ENCODE peak calls at places on chromosomes 2 and 18, in eight cellular contexts. One of them, this sample, is unnamed.
A peak's percentile ranks its signal among the peaks of the same experiment; 100 is the strongest.

GRCh38 chr18:27249933-27250332 is 64.8 kb upstream of the CHST9 start:
- DNase-seq in Ammon's horn: no peak
- DNase-seq in stimulated activated CD8-positive, alpha-beta memory T cell treated with anti-CD3 and anti-CD28 coated beads, Interleukin-4, amount 100 ng/mL, for 24 hours: no peak
- DNase-seq in GM20000: no peak
- DNase-seq in stimulated activated CD4-positive, alpha-beta T cell treated with anti-CD3 and anti-CD28 coated beads, Interleukin-4, amount 100 ng/mL, for 48 hours: no peak
- DNase-seq in Right ventricle myocardium superior: no peak
- DNase-seq in activated naive CD4-positive, alpha-beta T cell: no peak
- DNase-seq in stimulated activated naive B cell treated with anti-CD40 and anti-IgM and Interleukin-4, amounts not matched to agents 10 μg/mL and 1 μg/mL and 100 μg/mL, for 72 hours: no peak
- DNase-seq in this sample: no peak

GRCh38 chr2:140274891-140275290 is 1494.7 kb upstream of the NXPH2 start:
- DNase-seq in activated naive CD4-positive, alpha-beta T cell: no peak
- DNase-seq in Right ventricle myocardium superior: no peak
- DNase-seq in Ammon's horn: no peak
- DNase-seq in GM20000: no peak
- DNase-seq in stimulated activated naive B cell treated with anti-CD40 and anti-IgM and Interleukin-4, amounts not matched to agents 10 μg/mL and 1 μg/mL and 100 μg/mL, for 72 hours: no peak
- DNase-seq in stimulated activated CD8-positive, alpha-beta memory T cell treated with anti-CD3 and anti-CD28 coated beads, Interleukin-4, amount 100 ng/mL, for 24 hours: no peak
- DNase-seq in stimulated activated CD4-positive, alpha-beta T cell treated with anti-CD3 and anti-CD28 coated beads, Interleukin-4, amount 100 ng/mL, for 48 hours: no peak
- DNase-seq in this sample: no peak

GRCh38 chr2:144629937-144630336 is 110.0 kb upstream of the ZEB2 start:
- DNase-seq in stimulated activated naive B cell treated with anti-CD40 and anti-IgM and Interleukin-4, amounts not matched to agents 10 μg/mL and 1 μg/mL and 100 μg/mL, for 72 hours: no peak
- DNase-seq in Ammon's horn: no peak
- DNase-seq in activated naive CD4-positive, alpha-beta T cell: no peak
- DNase-seq in stimulated activated CD8-positive, alpha-beta memory T cell treated with anti-CD3 and anti-CD28 coated beads, Interleukin-4, amount 100 ng/mL, for 24 hours: no peak
- DNase-seq in GM20000: no peak
- DNase-seq in Right ventricle myocardium superior: no peak
- DNase-seq in stimulated activated CD4-positive, alpha-beta T cell treated with anti-CD3 and anti-CD28 coated beads, Interleukin-4, amount 100 ng/mL, for 48 hours: no peak
- DNase-seq in this sample: no peak

GRCh38 chr2:11069566-11070185 is 85.6 kb upstream of the SLC66A3 start:
- DNase-seq in stimulated activated CD8-positive, alpha-beta memory T cell treated with anti-CD3 and anti-CD28 coated beads, Interleukin-4, amount 100 ng/mL, for 24 hours: no peak
- DNase-seq in Ammon's horn: no peak
- DNase-seq in activated naive CD4-positive, alpha-beta T cell: no peak
- DNase-seq in Right ventricle myocardium superior: no peak
- DNase-seq in stimulated activated CD4-positive, alpha-beta T cell treated with anti-CD3 and anti-CD28 coated beads, Interleukin-4, amount 100 ng/mL, for 48 hours: no peak
- DNase-seq in GM20000: no peak
- DNase-seq in stimulated activated naive B cell treated with anti-CD40 and anti-IgM and Interleukin-4, amounts not matched to agents 10 μg/mL and 1 μg/mL and 100 μg/mL, for 72 hours: no peak
- DNase-seq in this sample: no peak

GRCh38 chr18:48917579-48918101 is 33.1 kb downstream of the SMAD7 start:
- DNase-seq in stimulated activated CD4-positive, alpha-beta T cell treated with anti-CD3 and anti-CD28 coated beads, Interleukin-4, amount 100 ng/mL, for 48 hours: no peak
- DNase-seq in Ammon's horn: no peak
- DNase-seq in stimulated activated CD8-positive, alpha-beta memory T cell treated with anti-CD3 and anti-CD28 coated beads, Interleukin-4, amount 100 ng/mL, for 24 hours: no peak
- DNase-seq in GM20000: no peak
- DNase-seq in stimulated activated naive B cell treated with anti-CD40 and anti-IgM and Interleukin-4, amounts not matched to agents 10 μg/mL and 1 μg/mL and 100 μg/mL, for 72 hours: no peak
- DNase-seq in Right ventricle myocardium superior: no peak
- DNase-seq in activated naive CD4-positive, alpha-beta T cell: no peak
- DNase-seq in this sample: no peak

GRCh38 chr2:12928197-12928596 is 211.5 kb downstream of the TRIB2 start:
- DNase-seq in Ammon's horn: no peak
- DNase-seq in stimulated activated naive B cell treated with anti-CD40 and anti-IgM and Interleukin-4, amounts not matched to agents 10 μg/mL and 1 μg/mL and 100 μg/mL, for 72 hours: no peak
- DNase-seq in Right ventricle myocardium superior: no peak
- DNase-seq in stimulated activated CD8-positive, alpha-beta memory T cell treated with anti-CD3 and anti-CD28 coated beads, Interleukin-4, amount 100 ng/mL, for 24 hours: no peak
- DNase-seq in activated naive CD4-positive, alpha-beta T cell: no peak
- DNase-seq in stimulated activated CD4-positive, alpha-beta T cell treated with anti-CD3 and anti-CD28 coated beads, Interleukin-4, amount 100 ng/mL, for 48 hours: peak; percentile 10
- DNase-seq in GM20000: no peak
- DNase-seq in this sample: no peak

GRCh38 chr2:18545384-18545783 is 15.1 kb downstream of the RDH14 start:
- DNase-seq in stimulated activated naive B cell treated with anti-CD40 and anti-IgM and Interleukin-4, amounts not matched to agents 10 μg/mL and 1 μg/mL and 100 μg/mL, for 72 hours: no peak
- DNase-seq in GM20000: no peak
- DNase-seq in stimulated activated CD4-positive, alpha-beta T cell treated with anti-CD3 and anti-CD28 coated beads, Interleukin-4, amount 100 ng/mL, for 48 hours: no peak
- DNase-seq in stimulated activated CD8-positive, alpha-beta memory T cell treated with anti-CD3 and anti-CD28 coated beads, Interleukin-4, amount 100 ng/mL, for 24 hours: no peak
- DNase-seq in activated naive CD4-positive, alpha-beta T cell: no peak
- DNase-seq in Right ventricle myocardium superior: no peak
- DNase-seq in Ammon's horn: no peak
- DNase-seq in this sample: no peak

GRCh38 chr18:62450175-62450545 is 72.7 kb upstream of the ZCCHC2 start:
- DNase-seq in GM20000: no peak
- DNase-seq in activated naive CD4-positive, alpha-beta T cell: no peak
- DNase-seq in Right ventricle myocardium superior: no peak
- DNase-seq in Ammon's horn: no peak
- DNase-seq in stimulated activated naive B cell treated with anti-CD40 and anti-IgM and Interleukin-4, amounts not matched to agents 10 μg/mL and 1 μg/mL and 100 μg/mL, for 72 hours: no peak
- DNase-seq in stimulated activated CD8-positive, alpha-beta memory T cell treated with anti-CD3 and anti-CD28 coated beads, Interleukin-4, amount 100 ng/mL, for 24 hours: no peak
- DNase-seq in stimulated activated CD4-positive, alpha-beta T cell treated with anti-CD3 and anti-CD28 coated beads, Interleukin-4, amount 100 ng/mL, for 48 hours: no peak
- DNase-seq in this sample: no peak

GRCh38 chr2:78063246-78064020 is 541.3 kb upstream of the LRRTM4 start:
- DNase-seq in stimulated activated CD4-positive, alpha-beta T cell treated with anti-CD3 and anti-CD28 coated beads, Interleukin-4, amount 100 ng/mL, for 48 hours: no peak
- DNase-seq in GM20000: no peak
- DNase-seq in stimulated activated naive B cell treated with anti-CD40 and anti-IgM and Interleukin-4, amounts not matched to agents 10 μg/mL and 1 μg/mL and 100 μg/mL, for 72 hours: no peak
- DNase-seq in stimulated activated CD8-positive, alpha-beta memory T cell treated with anti-CD3 and anti-CD28 coated beads, Interleukin-4, amount 100 ng/mL, for 24 hours: no peak
- DNase-seq in activated naive CD4-positive, alpha-beta T cell: no peak
- DNase-seq in Ammon's horn: no peak
- DNase-seq in Right ventricle myocardium superior: no peak
- DNase-seq in this sample: no peak

GRCh38 chr18:56770873-56771272 is 119.7 kb downstream of the WDR7 start:
- DNase-seq in stimulated activated naive B cell treated with anti-CD40 and anti-IgM and Interleukin-4, amounts not matched to agents 10 μg/mL and 1 μg/mL and 100 μg/mL, for 72 hours: no peak
- DNase-seq in activated naive CD4-positive, alpha-beta T cell: no peak
- DNase-seq in stimulated activated CD4-positive, alpha-beta T cell treated with anti-CD3 and anti-CD28 coated beads, Interleukin-4, amount 100 ng/mL, for 48 hours: no peak
- DNase-seq in Right ventricle myocardium superior: no peak
- DNase-seq in Ammon's horn: no peak
- DNase-seq in stimulated activated CD8-positive, alpha-beta memory T cell treated with anti-CD3 and anti-CD28 coated beads, Interleukin-4, amount 100 ng/mL, for 24 hours: no peak
- DNase-seq in GM20000: no peak
- DNase-seq in this sample: no peak

GRCh38 chr2:133952896-133953295 is 301.0 kb upstream of the MGAT5 start:
- DNase-seq in GM20000: no peak
- DNase-seq in Right ventricle myocardium superior: no peak
- DNase-seq in Ammon's horn: no peak
- DNase-seq in activated naive CD4-positive, alpha-beta T cell: no peak
- DNase-seq in stimulated activated naive B cell treated with anti-CD40 and anti-IgM and Interleukin-4, amounts not matched to agents 10 μg/mL and 1 μg/mL and 100 μg/mL, for 72 hours: no peak
- DNase-seq in stimulated activated CD8-positive, alpha-beta memory T cell treated with anti-CD3 and anti-CD28 coated beads, Interleukin-4, amount 100 ng/mL, for 24 hours: no peak
- DNase-seq in stimulated activated CD4-positive, alpha-beta T cell treated with anti-CD3 and anti-CD28 coated beads, Interleukin-4, amount 100 ng/mL, for 48 hours: no peak
- DNase-seq in this sample: no peak

GRCh38 chr2:32862269-32863055 is 84.3 kb upstream of the LTBP1 start:
- DNase-seq in Ammon's horn: no peak
- DNase-seq in GM20000: no peak
- DNase-seq in Right ventricle myocardium superior: no peak
- DNase-seq in stimulated activated CD4-positive, alpha-beta T cell treated with anti-CD3 and anti-CD28 coated beads, Interleukin-4, amount 100 ng/mL, for 48 hours: no peak
- DNase-seq in activated naive CD4-positive, alpha-beta T cell: no peak
- DNase-seq in stimulated activated naive B cell treated with anti-CD40 and anti-IgM and Interleukin-4, amounts not matched to agents 10 μg/mL and 1 μg/mL and 100 μg/mL, for 72 hours: no peak
- DNase-seq in stimulated activated CD8-positive, alpha-beta memory T cell treated with anti-CD3 and anti-CD28 coated beads, Interleukin-4, amount 100 ng/mL, for 24 hours: no peak
- DNase-seq in this sample: no peak

GRCh38 chr2:175309799-175310198 is 128.3 kb upstream of the ATP5MC3 start:
- DNase-seq in stimulated activated naive B cell treated with anti-CD40 and anti-IgM and Interleukin-4, amounts not matched to agents 10 μg/mL and 1 μg/mL and 100 μg/mL, for 72 hours: no peak
- DNase-seq in GM20000: peak; percentile 26
- DNase-seq in Ammon's horn: peak; percentile 16
- DNase-seq in stimulated activated CD8-positive, alpha-beta memory T cell treated with anti-CD3 and anti-CD28 coated beads, Interleukin-4, amount 100 ng/mL, for 24 hours: no peak
- DNase-seq in stimulated activated CD4-positive, alpha-beta T cell treated with anti-CD3 and anti-CD28 coated beads, Interleukin-4, amount 100 ng/mL, for 48 hours: no peak
- DNase-seq in Right ventricle myocardium superior: no peak
- DNase-seq in activated naive CD4-positive, alpha-beta T cell: no peak
- DNase-seq in this sample: no peak

GRCh38 chr2:15782009-15782751 is 158.2 kb upstream of the MYCN start:
- DNase-seq in activated naive CD4-positive, alpha-beta T cell: no peak
- DNase-seq in Ammon's horn: peak; percentile 28
- DNase-seq in GM20000: no peak
- DNase-seq in stimulated activated naive B cell treated with anti-CD40 and anti-IgM and Interleukin-4, amounts not matched to agents 10 μg/mL and 1 μg/mL and 100 μg/mL, for 72 hours: no peak
- DNase-seq in stimulated activated CD8-positive, alpha-beta memory T cell treated with anti-CD3 and anti-CD28 coated beads, Interleukin-4, amount 100 ng/mL, for 24 hours: no peak
- DNase-seq in stimulated activated CD4-positive, alpha-beta T cell treated with anti-CD3 and anti-CD28 coated beads, Interleukin-4, amount 100 ng/mL, for 48 hours: no peak
- DNase-seq in Right ventricle myocardium superior: no peak
- DNase-seq in this sample: no peak

GRCh38 chr2:151869296-151869695 is 41.1 kb upstream of the ARL5A start:
- DNase-seq in stimulated activated naive B cell treated with anti-CD40 and anti-IgM and Interleukin-4, amounts not matched to agents 10 μg/mL and 1 μg/mL and 100 μg/mL, for 72 hours: no peak
- DNase-seq in stimulated activated CD4-positive, alpha-beta T cell treated with anti-CD3 and anti-CD28 coated beads, Interleukin-4, amount 100 ng/mL, for 48 hours: no peak
- DNase-seq in GM20000: no peak
- DNase-seq in Ammon's horn: peak; percentile 69
- DNase-seq in stimulated activated CD8-positive, alpha-beta memory T cell treated with anti-CD3 and anti-CD28 coated beads, Interleukin-4, amount 100 ng/mL, for 24 hours: no peak
- DNase-seq in Right ventricle myocardium superior: no peak
- DNase-seq in activated naive CD4-positive, alpha-beta T cell: no peak
- DNase-seq in this sample: no peak

GRCh38 chr2:208370881-208371633 is 35.5 kb upstream of the PTH2R start:
- DNase-seq in GM20000: no peak
- DNase-seq in activated naive CD4-positive, alpha-beta T cell: no peak
- DNase-seq in stimulated activated CD8-positive, alpha-beta memory T cell treated with anti-CD3 and anti-CD28 coated beads, Interleukin-4, amount 100 ng/mL, for 24 hours: no peak
- DNase-seq in stimulated activated naive B cell treated with anti-CD40 and anti-IgM and Interleukin-4, amounts not matched to agents 10 μg/mL and 1 μg/mL and 100 μg/mL, for 72 hours: no peak
- DNase-seq in Ammon's horn: no peak
- DNase-seq in stimulated activated CD4-positive, alpha-beta T cell treated with anti-CD3 and anti-CD28 coated beads, Interleukin-4, amount 100 ng/mL, for 48 hours: no peak
- DNase-seq in Right ventricle myocardium superior: no peak
- DNase-seq in this sample: no peak

GRCh38 chr2:189363559-189363958 is 77.7 kb upstream of the WDR75 start:
- DNase-seq in Ammon's horn: no peak
- DNase-seq in stimulated activated naive B cell treated with anti-CD40 and anti-IgM and Interleukin-4, amounts not matched to agents 10 μg/mL and 1 μg/mL and 100 μg/mL, for 72 hours: no peak
- DNase-seq in activated naive CD4-positive, alpha-beta T cell: no peak
- DNase-seq in stimulated activated CD8-positive, alpha-beta memory T cell treated with anti-CD3 and anti-CD28 coated beads, Interleukin-4, amount 100 ng/mL, for 24 hours: no peak
- DNase-seq in GM20000: no peak
- DNase-seq in stimulated activated CD4-positive, alpha-beta T cell treated with anti-CD3 and anti-CD28 coated beads, Interleukin-4, amount 100 ng/mL, for 48 hours: no peak
- DNase-seq in Right ventricle myocardium superior: no peak
- DNase-seq in this sample: no peak

GRCh38 chr2:234483568-234484251 is 13.2 kb downstream of the ARL4C start:
- DNase-seq in activated naive CD4-positive, alpha-beta T cell: peak; percentile 28
- DNase-seq in GM20000: no peak
- DNase-seq in stimulated activated CD4-positive, alpha-beta T cell treated with anti-CD3 and anti-CD28 coated beads, Interleukin-4, amount 100 ng/mL, for 48 hours: peak; percentile 56
- DNase-seq in stimulated activated CD8-positive, alpha-beta memory T cell treated with anti-CD3 and anti-CD28 coated beads, Interleukin-4, amount 100 ng/mL, for 24 hours: peak; percentile 71
- DNase-seq in Right ventricle myocardium superior: no peak
- DNase-seq in Ammon's horn: no peak
- DNase-seq in stimulated activated naive B cell treated with anti-CD40 and anti-IgM and Interleukin-4, amounts not matched to agents 10 μg/mL and 1 μg/mL and 100 μg/mL, for 72 hours: peak; percentile 77
- DNase-seq in this sample: no peak

GRCh38 chr2:6827516-6828298 is 38.0 kb downstream of the CMPK2 start:
- DNase-seq in stimulated activated CD4-positive, alpha-beta T cell treated with anti-CD3 and anti-CD28 coated beads, Interleukin-4, amount 100 ng/mL, for 48 hours: no peak
- DNase-seq in GM20000: no peak
- DNase-seq in Right ventricle myocardium superior: no peak
- DNase-seq in Ammon's horn: no peak
- DNase-seq in stimulated activated CD8-positive, alpha-beta memory T cell treated with anti-CD3 and anti-CD28 coated beads, Interleukin-4, amount 100 ng/mL, for 24 hours: no peak
- DNase-seq in stimulated activated naive B cell treated with anti-CD40 and anti-IgM and Interleukin-4, amounts not matched to agents 10 μg/mL and 1 μg/mL and 100 μg/mL, for 72 hours: no peak
- DNase-seq in activated naive CD4-positive, alpha-beta T cell: no peak
- DNase-seq in this sample: no peak

GRCh38 chr2:147572622-147573021 is 272.2 kb upstream of the ACVR2A start:
- DNase-seq in activated naive CD4-positive, alpha-beta T cell: no peak
- DNase-seq in GM20000: no peak
- DNase-seq in stimulated activated CD8-positive, alpha-beta memory T cell treated with anti-CD3 and anti-CD28 coated beads, Interleukin-4, amount 100 ng/mL, for 24 hours: no peak
- DNase-seq in Ammon's horn: no peak
- DNase-seq in stimulated activated CD4-positive, alpha-beta T cell treated with anti-CD3 and anti-CD28 coated beads, Interleukin-4, amount 100 ng/mL, for 48 hours: no peak
- DNase-seq in stimulated activated naive B cell treated with anti-CD40 and anti-IgM and Interleukin-4, amounts not matched to agents 10 μg/mL and 1 μg/mL and 100 μg/mL, for 72 hours: no peak
- DNase-seq in Right ventricle myocardium superior: no peak
- DNase-seq in this sample: no peak

GRCh38 chr2:102703748-102704147 is 58.1 kb upstream of the TMEM182 start:
- DNase-seq in stimulated activated naive B cell treated with anti-CD40 and anti-IgM and Interleukin-4, amounts not matched to agents 10 μg/mL and 1 μg/mL and 100 μg/mL, for 72 hours: no peak
- DNase-seq in GM20000: peak; percentile 30
- DNase-seq in Right ventricle myocardium superior: no peak
- DNase-seq in activated naive CD4-positive, alpha-beta T cell: no peak
- DNase-seq in stimulated activated CD8-positive, alpha-beta memory T cell treated with anti-CD3 and anti-CD28 coated beads, Interleukin-4, amount 100 ng/mL, for 24 hours: no peak
- DNase-seq in stimulated activated CD4-positive, alpha-beta T cell treated with anti-CD3 and anti-CD28 coated beads, Interleukin-4, amount 100 ng/mL, for 48 hours: no peak
- DNase-seq in Ammon's horn: peak; percentile 55
- DNase-seq in this sample: no peak

GRCh38 chr2:234261736-234262135 is 211.2 kb downstream of the SPP2 start:
- DNase-seq in stimulated activated CD8-positive, alpha-beta memory T cell treated with anti-CD3 and anti-CD28 coated beads, Interleukin-4, amount 100 ng/mL, for 24 hours: no peak
- DNase-seq in Ammon's horn: no peak
- DNase-seq in stimulated activated CD4-positive, alpha-beta T cell treated with anti-CD3 and anti-CD28 coated beads, Interleukin-4, amount 100 ng/mL, for 48 hours: no peak
- DNase-seq in Right ventricle myocardium superior: no peak
- DNase-seq in GM20000: no peak
- DNase-seq in stimulated activated naive B cell treated with anti-CD40 and anti-IgM and Interleukin-4, amounts not matched to agents 10 μg/mL and 1 μg/mL and 100 μg/mL, for 72 hours: no peak
- DNase-seq in activated naive CD4-positive, alpha-beta T cell: no peak
- DNase-seq in this sample: no peak

GRCh38 chr2:235021752-235022151 is 69.9 kb downstream of the SH3BP4 start:
- DNase-seq in Ammon's horn: no peak
- DNase-seq in GM20000: no peak
- DNase-seq in activated naive CD4-positive, alpha-beta T cell: no peak
- DNase-seq in stimulated activated CD4-positive, alpha-beta T cell treated with anti-CD3 and anti-CD28 coated beads, Interleukin-4, amount 100 ng/mL, for 48 hours: no peak
- DNase-seq in Right ventricle myocardium superior: no peak
- DNase-seq in stimulated activated naive B cell treated with anti-CD40 and anti-IgM and Interleukin-4, amounts not matched to agents 10 μg/mL and 1 μg/mL and 100 μg/mL, for 72 hours: no peak
- DNase-seq in stimulated activated CD8-positive, alpha-beta memory T cell treated with anti-CD3 and anti-CD28 coated beads, Interleukin-4, amount 100 ng/mL, for 24 hours: no peak
- DNase-seq in this sample: no peak

GRCh38 chr2:239599299-239599698 is 198.5 kb upstream of the HDAC4 start:
- DNase-seq in Ammon's horn: no peak
- DNase-seq in stimulated activated CD4-positive, alpha-beta T cell treated with anti-CD3 and anti-CD28 coated beads, Interleukin-4, amount 100 ng/mL, for 48 hours: no peak
- DNase-seq in stimulated activated CD8-positive, alpha-beta memory T cell treated with anti-CD3 and anti-CD28 coated beads, Interleukin-4, amount 100 ng/mL, for 24 hours: no peak
- DNase-seq in GM20000: no peak
- DNase-seq in stimulated activated naive B cell treated with anti-CD40 and anti-IgM and Interleukin-4, amounts not matched to agents 10 μg/mL and 1 μg/mL and 100 μg/mL, for 72 hours: no peak
- DNase-seq in Right ventricle myocardium superior: no peak
- DNase-seq in activated naive CD4-positive, alpha-beta T cell: no peak
- DNase-seq in this sample: no peak

GRCh38 chr18:9147440-9148238 is 11.1 kb downstream of the ANKRD12 start:
- DNase-seq in stimulated activated naive B cell treated with anti-CD40 and anti-IgM and Interleukin-4, amounts not matched to agents 10 μg/mL and 1 μg/mL and 100 μg/mL, for 72 hours: no peak
- DNase-seq in activated naive CD4-positive, alpha-beta T cell: no peak
- DNase-seq in Right ventricle myocardium superior: no peak
- DNase-seq in GM20000: peak; percentile 40
- DNase-seq in Ammon's horn: peak; percentile 81
- DNase-seq in stimulated activated CD4-positive, alpha-beta T cell treated with anti-CD3 and anti-CD28 coated beads, Interleukin-4, amount 100 ng/mL, for 48 hours: no peak
- DNase-seq in stimulated activated CD8-positive, alpha-beta memory T cell treated with anti-CD3 and anti-CD28 coated beads, Interleukin-4, amount 100 ng/mL, for 24 hours: no peak
- DNase-seq in this sample: no peak

GRCh38 chr2:26605195-26605968 is 35.8 kb downstream of the CIB4 start:
- DNase-seq in Right ventricle myocardium superior: no peak
- DNase-seq in activated naive CD4-positive, alpha-beta T cell: no peak
- DNase-seq in stimulated activated CD8-positive, alpha-beta memory T cell treated with anti-CD3 and anti-CD28 coated beads, Interleukin-4, amount 100 ng/mL, for 24 hours: no peak
- DNase-seq in stimulated activated CD4-positive, alpha-beta T cell treated with anti-CD3 and anti-CD28 coated beads, Interleukin-4, amount 100 ng/mL, for 48 hours: no peak
- DNase-seq in Ammon's horn: peak; percentile 72
- DNase-seq in stimulated activated naive B cell treated with anti-CD40 and anti-IgM and Interleukin-4, amounts not matched to agents 10 μg/mL and 1 μg/mL and 100 μg/mL, for 72 hours: no peak
- DNase-seq in GM20000: peak; percentile 62
- DNase-seq in this sample: no peak

GRCh38 chr2:11950894-11951293 is 204.5 kb downstream of the LPIN1 start:
- DNase-seq in activated naive CD4-positive, alpha-beta T cell: no peak
- DNase-seq in GM20000: no peak
- DNase-seq in stimulated activated CD8-positive, alpha-beta memory T cell treated with anti-CD3 and anti-CD28 coated beads, Interleukin-4, amount 100 ng/mL, for 24 hours: no peak
- DNase-seq in stimulated activated CD4-positive, alpha-beta T cell treated with anti-CD3 and anti-CD28 coated beads, Interleukin-4, amount 100 ng/mL, for 48 hours: no peak
- DNase-seq in Ammon's horn: no peak
- DNase-seq in stimulated activated naive B cell treated with anti-CD40 and anti-IgM and Interleukin-4, amounts not matched to agents 10 μg/mL and 1 μg/mL and 100 μg/mL, for 72 hours: no peak
- DNase-seq in Right ventricle myocardium superior: no peak
- DNase-seq in this sample: no peak

GRCh38 chr2:25982273-25982967 is at the start of gene KIF3C:
- DNase-seq in Right ventricle myocardium superior: peak; percentile 78
- DNase-seq in stimulated activated CD8-positive, alpha-beta memory T cell treated with anti-CD3 and anti-CD28 coated beads, Interleukin-4, amount 100 ng/mL, for 24 hours: peak; percentile 53
- DNase-seq in activated naive CD4-positive, alpha-beta T cell: peak; percentile 53
- DNase-seq in stimulated activated naive B cell treated with anti-CD40 and anti-IgM and Interleukin-4, amounts not matched to agents 10 μg/mL and 1 μg/mL and 100 μg/mL, for 72 hours: peak; percentile 41
- DNase-seq in GM20000: peak; percentile 83
- DNase-seq in Ammon's horn: peak; percentile 89
- DNase-seq in stimulated activated CD4-positive, alpha-beta T cell treated with anti-CD3 and anti-CD28 coated beads, Interleukin-4, amount 100 ng/mL, for 48 hours: peak; percentile 65
- DNase-seq in this sample: peak; percentile 78

GRCh38 chr2:234451852-234452625 is 44.8 kb downstream of the ARL4C start:
- DNase-seq in GM20000: no peak
- DNase-seq in stimulated activated naive B cell treated with anti-CD40 and anti-IgM and Interleukin-4, amounts not matched to agents 10 μg/mL and 1 μg/mL and 100 μg/mL, for 72 hours: no peak
- DNase-seq in stimulated activated CD8-positive, alpha-beta memory T cell treated with anti-CD3 and anti-CD28 coated beads, Interleukin-4, amount 100 ng/mL, for 24 hours: no peak
- DNase-seq in Ammon's horn: no peak
- DNase-seq in Right ventricle myocardium superior: no peak
- DNase-seq in stimulated activated CD4-positive, alpha-beta T cell treated with anti-CD3 and anti-CD28 coated beads, Interleukin-4, amount 100 ng/mL, for 48 hours: no peak
- DNase-seq in activated naive CD4-positive, alpha-beta T cell: no peak
- DNase-seq in this sample: no peak